ENCODE peak calls at places on chromosome 4, in seven cellular contexts. M is activated naive CD8-positive, alpha-beta T cell treated with anti-CD3 and anti-CD28 coated beads for 36 hours; Z is hypothalamus; R is EL; T is HuH-7; C is stimulated activated CD8-positive, alpha-beta memory T cell treated with anti-CD3 and anti-CD28 coated beads, Interleukin-15, amount 100 ng/mL, for 24 hours; H is germinal center. P is an unnamed sample.

GRCh38 chr4:125707397-125707796 is 392.6 kb downstream of the FAT4 start:
- DNase-seq in M (no peak), H (no peak), Z (no peak), T (no peak), C (no peak), R (no peak), P (no peak)

GRCh38 chr4:155559915-155560314 is 106.7 kb upstream of the GUCY1A1 start:
- DNase-seq in M (no peak), T (no peak), C (no peak), R (no peak), H (no peak), Z (no peak), P (no peak)

GRCh38 chr4:16914208-16914607 is 15.8 kb upstream of the LDB2 start:
- DNase-seq in C (no peak), R (peak), H (no peak), M (no peak), T (no peak), Z (no peak), P (no peak)

GRCh38 chr4:117983541-117984451 is 50.5 kb upstream of the NDST3 start:
- DNase-seq in R (peak), T (no peak), H (no peak), Z (no peak), M (no peak), C (no peak), P (no peak)

GRCh38 chr4:145083891-145084640 is 13.9 kb downstream of the ANAPC10 start:
- DNase-seq in T (no peak), C (no peak), Z (no peak), H (no peak), R (peak), M (no peak), P (no peak)

GRCh38 chr4:115090483-115091075 is 22.8 kb downstream of the NDST4 start:
- DNase-seq in T (peak), C (no peak), M (no peak), Z (no peak), R (peak), H (peak), P (no peak)

GRCh38 chr4:149795256-149795655 is 20.4 kb downstream of the IQCM start:
- DNase-seq in Z (no peak), M (no peak), T (no peak), C (no peak), H (no peak), R (no peak), P (peak)

GRCh38 chr4:71553605-71554004 is 214.8 kb downstream of the SLC4A4 start:
- DNase-seq in H (no peak), C (no peak), Z (no peak), T (peak), M (no peak), R (peak), P (peak)

GRCh38 chr4:145840162-145840768 is 98.4 kb downstream of the ZNF827 start:
- DNase-seq in Z (no peak), R (peak), C (no peak), T (peak), M (peak), H (peak), P (no peak)

GRCh38 chr4:38068107-38068506 is 107.9 kb downstream of the PTTG2 start:
- DNase-seq in C (no peak), M (no peak), T (no peak), R (no peak), H (no peak), Z (no peak), P (no peak)

GRCh38 chr4:152165146-152165545 is 370.7 kb downstream of the FBXW7 start:
- DNase-seq in M (no peak), R (peak), T (no peak), Z (no peak), C (no peak), H (no peak), P (no peak)

GRCh38 chr4:147480502-147480890 is 401 bp upstream of the EDNRA start:
- DNase-seq in Z (no peak), C (no peak), R (no peak), T (no peak), M (no peak), H (no peak), P (no peak)

GRCh38 chr4:23956601-23957364 is 66.9 kb upstream of the PPARGC1A start:
- DNase-seq in T (no peak), C (no peak), R (peak), M (no peak), H (no peak), Z (no peak), P (no peak)

GRCh38 chr4:58149404-58150085 is 1039.4 kb upstream of the IGFBP7 start:
- DNase-seq in H (no peak), M (no peak), R (no peak), C (no peak), Z (no peak), T (no peak), P (no peak)

GRCh38 chr4:2786152-2786671 is 6.7 kb upstream of the SH3BP2 start:
- DNase-seq in M (peak), Z (no peak), R (no peak), C (no peak), H (no peak), T (no peak), P (no peak)

GRCh38 chr4:128006592-128006991 is 41.4 kb downstream of the ABHD18 start:
- DNase-seq in H (no peak), T (no peak), R (peak), Z (no peak), C (no peak), M (no peak), P (no peak)

GRCh38 chr4:8220661-8221446 is 21.8 kb downstream of the SH3TC1 start:
- DNase-seq in T (no peak), M (no peak), R (no peak), C (no peak), Z (no peak), H (no peak), P (no peak)

GRCh38 chr4:145734576-145735329 is 54.8 kb downstream of the C4orf51 start:
- DNase-seq in M (no peak), T (no peak), R (peak), H (no peak), C (no peak), Z (no peak), P (peak)

GRCh38 chr4:108166038-108166437 is 2.7 kb downstream of the LEF1 start:
- DNase-seq in T (no peak), R (no peak), H (no peak), Z (no peak), C (no peak), M (peak), P (no peak)

GRCh38 chr4:94488667-94489066 is 36.9 kb downstream of the PDLIM5 start:
- DNase-seq in R (peak), T (no peak), Z (no peak), H (no peak), C (no peak), M (no peak), P (no peak)

GRCh38 chr4:26204911-26205368 is 115.9 kb upstream of the RBPJ start:
- DNase-seq in Z (peak), M (no peak), R (no peak), H (no peak), C (no peak), T (no peak), P (peak)

GRCh38 chr4:5881340-5881739 is 11.5 kb downstream of the CRMP1 start:
- DNase-seq in R (no peak), C (no peak), H (no peak), Z (no peak), M (no peak), T (no peak), P (no peak)

GRCh38 chr4:52195882-52196281 is 144.8 kb downstream of the SPATA18 start:
- DNase-seq in R (no peak), Z (no peak), C (no peak), H (no peak), M (no peak), T (no peak), P (no peak)

GRCh38 chr4:33780952-33781655 is 2463.2 kb downstream of the ARAP2 start:
- DNase-seq in C (no peak), Z (no peak), T (no peak), M (no peak), H (no peak), R (peak), P (no peak)

GRCh38 chr4:33184684-33185083 is 2464.5 kb downstream of the PCDH7 start:
- DNase-seq in M (no peak), H (no peak), Z (no peak), R (no peak), T (no peak), C (no peak), P (no peak)

GRCh38 chr4:7844247-7844991 is 95.2 kb downstream of the AFAP1 start:
- DNase-seq in H (peak), R (peak), M (peak), C (peak), T (peak), Z (no peak), P (peak)

GRCh38 chr4:182242793-182243192 is 409 bp upstream of the TENM3 start:
- DNase-seq in Z (no peak), T (no peak), R (peak), C (no peak), H (no peak), M (no peak), P (no peak)

GRCh38 chr4:30717208-30718020 is 2.8 kb upstream of the PCDH7 start:
- DNase-seq in R (peak), T (peak), H (no peak), M (peak), Z (peak), C (no peak), P (peak)

GRCh38 chr4:106414366-106414765 is 45.8 kb upstream of the GIMD1 start:
- DNase-seq in T (no peak), Z (no peak), C (no peak), M (no peak), H (no peak), R (peak), P (no peak)

GRCh38 chr4:11367371-11367770 is 61.3 kb downstream of the HS3ST1 start:
- DNase-seq in Z (peak), C (no peak), H (no peak), R (no peak), T (peak), M (no peak), P (peak)

GRCh38 chr4:39178706-39179105 is 3.6 kb upstream of the WDR19 start:
- DNase-seq in T (no peak), R (no peak), Z (no peak), M (no peak), H (no peak), C (no peak), P (no peak)

GRCh38 chr4:106048250-106048931 is 153.1 kb downstream of the NPNT start:
- DNase-seq in T (no peak), M (no peak), H (no peak), R (no peak), Z (no peak), C (no peak), P (no peak)

GRCh38 chr4:23040539-23040938 is 347.8 kb downstream of the GBA3 start:
- DNase-seq in T (no peak), Z (no peak), H (no peak), R (no peak), M (no peak), C (no peak), P (no peak)

GRCh38 chr4:53196872-53197759 is 168.7 kb downstream of the SCFD2 start:
- DNase-seq in R (peak), H (peak), C (no peak), Z (no peak), T (peak), M (no peak), P (no peak)

GRCh38 chr4:14653338-14653737 is 348.9 kb upstream of the CPEB2 start:
- DNase-seq in T (no peak), H (no peak), M (no peak), Z (no peak), C (no peak), R (no peak), P (no peak)

GRCh38 chr4:34271479-34272355 is 1972.6 kb downstream of the ARAP2 start:
- DNase-seq in R (no peak), C (no peak), Z (no peak), H (no peak), T (no peak), M (no peak), P (no peak)

GRCh38 chr4:145679520-145679919 is 426 bp upstream of the C4orf51 start:
- DNase-seq in M (no peak), R (peak), Z (no peak), H (no peak), T (no peak), C (no peak), P (peak)

GRCh38 chr4:124025423-124025822 is 628.8 kb downstream of the SPRY1 start:
- DNase-seq in R (no peak), Z (no peak), M (no peak), C (no peak), T (no peak), H (no peak), P (no peak)

GRCh38 chr4:109730294-109731051 is 603 bp upstream of the PLA2G12A start:
- DNase-seq in C (peak), T (no peak), M (no peak), Z (peak), H (no peak), R (peak), P (peak)